ENCODE peak calls at places on chromosomes 12 and 14, in four cellular contexts. V is dorsolateral prefrontal cortex, N is fibroblast of mammary gland, M is esophagus squamous epithelium. A is an unnamed sample.
A peak's percentile ranks its signal among the peaks of the same experiment; 100 is the strongest.

GRCh38 chr12:124299628-124300388 is 4.9 kb downstream of the RFLNA start:
- DNase-seq in V (no peak), N (no peak), M (no peak), A (no peak)

GRCh38 chr14:50364792-50365191 is 31.9 kb downstream of the CDKL1 start:
- DNase-seq in M (no peak), N (no peak), V (no peak), A (no peak)

GRCh38 chr12:6367065-6367968 is 8.0 kb downstream of the SCNN1A start:
- DNase-seq in N (peak; percentile 51), V (no peak), M (no peak), A (no peak)

GRCh38 chr14:93234798-93235197 is 27.7 kb downstream of the UBR7 start:
- DNase-seq in N (peak; percentile 89), M (no peak), V (no peak), A (no peak)

GRCh38 chr12:1922985-1923384 is 4.5 kb upstream of the CACNA2D4 start:
- DNase-seq in N (no peak), M (no peak), V (peak; percentile 3), A (no peak)

GRCh38 chr12:108508243-108508642 is 6.8 kb upstream of the FICD start:
- DNase-seq in M (no peak), V (peak; percentile 52), N (peak; percentile 28), A (no peak)

GRCh38 chr12:21818627-21819026 is 44.1 kb upstream of the KCNJ8 start:
- DNase-seq in M (no peak), N (peak; percentile 72), V (no peak), A (no peak)

GRCh38 chr14:91119556-91120311 is 5.9 kb downstream of the DGLUCY start:
- DNase-seq in V (no peak), M (no peak), N (peak; percentile 91), A (no peak)

GRCh38 chr12:1799882-1800645 is 20.3 kb upstream of the LRTM2 start:
- DNase-seq in N (no peak), M (no peak), V (no peak), A (no peak)

GRCh38 chr12:12562016-12562483 is 613 bp downstream of the DUSP16 start:
- DNase-seq in V (no peak), N (no peak), M (no peak), A (no peak)

GRCh38 chr12:76670776-76671175 is 93.1 kb upstream of the ZDHHC17 start:
- DNase-seq in V (no peak), N (peak; percentile 37), M (no peak), A (no peak)

GRCh38 chr14:23941230-23941629 is 12.3 kb upstream of the DHRS4 start:
- DNase-seq in M (no peak), V (no peak), N (no peak), A (no peak)

GRCh38 chr12:130560321-130560720 is 155.8 kb downstream of the RIMBP2 start:
- DNase-seq in M (no peak), V (no peak), N (no peak), A (no peak)

GRCh38 chr12:107514887-107515445 is 170.6 kb upstream of the PWP1 start:
- DNase-seq in V (no peak), M (no peak), N (peak; percentile 96), A (no peak)

GRCh38 chr14:90450667-90451066 is 53.8 kb downstream of the CALM1 start:
- DNase-seq in N (no peak), V (no peak), M (no peak), A (no peak)

GRCh38 chr12:51980051-51980808 is 26.5 kb upstream of the TAMALIN start:
- DNase-seq in V (peak; percentile 73), N (peak; percentile 58), M (no peak), A (no peak)

GRCh38 chr12:50981319-50982239 is 29.2 kb downstream of the HIGD1C start:
- DNase-seq in V (no peak), N (no peak), M (no peak), A (no peak)

GRCh38 chr14:79721399-79722084 is 489.8 kb downstream of the DIO2 start:
- DNase-seq in V (no peak), N (no peak), M (no peak), A (no peak)

GRCh38 chr12:57166971-57167371 is 19.6 kb upstream of the LRP1-AS start:
- DNase-seq in M (no peak), V (no peak), N (peak; percentile 90), A (no peak)

GRCh38 chr12:356276-356988 is 32.7 kb downstream of the KDM5A start:
- DNase-seq in M (no peak), V (no peak), N (peak; percentile 47), A (no peak)

GRCh38 chr12:82756303-82756702 is 69.6 kb downstream of the TMTC2 start:
- DNase-seq in N (no peak), V (no peak), M (no peak), A (no peak)

GRCh38 chr14:104240426-104241157 is 102.2 kb downstream of the KIF26A start:
- DNase-seq in N (no peak), V (no peak), M (no peak), A (no peak)

GRCh38 chr12:113855998-113856397 is 110.1 kb downstream of the RBM19 start:
- DNase-seq in V (no peak), M (no peak), N (no peak), A (no peak)

GRCh38 chr12:3224530-3224903 is 147.3 kb downstream of the TSPAN9 start:
- DNase-seq in V (no peak), M (no peak), N (no peak), A (no peak)
- H3K4me3 ChIP-seq in V (no peak overlapping the region), M (no peak overlapping the region), N (no peak overlapping the region), A (no peak overlapping the region)

GRCh38 chr14:54877703-54878021 is 25.0 kb downstream of the GCH1 start:
- DNase-seq in M (no peak), V (no peak), N (no peak), A (no peak)

GRCh38 chr14:54881761-54882401 is 20.7 kb downstream of the GCH1 start:
- DNase-seq in M (no peak), N (peak; percentile 45), V (no peak), A (no peak)

GRCh38 chr14:54877015-54877702 is 25.5 kb downstream of the GCH1 start:
- DNase-seq in N (peak; percentile 17), M (no peak), V (no peak), A (no peak)

GRCh38 chr14:54882521-54882920 is 20.1 kb downstream of the GCH1 start:
- DNase-seq in V (no peak), M (no peak), N (no peak), A (no peak)

DNA sequence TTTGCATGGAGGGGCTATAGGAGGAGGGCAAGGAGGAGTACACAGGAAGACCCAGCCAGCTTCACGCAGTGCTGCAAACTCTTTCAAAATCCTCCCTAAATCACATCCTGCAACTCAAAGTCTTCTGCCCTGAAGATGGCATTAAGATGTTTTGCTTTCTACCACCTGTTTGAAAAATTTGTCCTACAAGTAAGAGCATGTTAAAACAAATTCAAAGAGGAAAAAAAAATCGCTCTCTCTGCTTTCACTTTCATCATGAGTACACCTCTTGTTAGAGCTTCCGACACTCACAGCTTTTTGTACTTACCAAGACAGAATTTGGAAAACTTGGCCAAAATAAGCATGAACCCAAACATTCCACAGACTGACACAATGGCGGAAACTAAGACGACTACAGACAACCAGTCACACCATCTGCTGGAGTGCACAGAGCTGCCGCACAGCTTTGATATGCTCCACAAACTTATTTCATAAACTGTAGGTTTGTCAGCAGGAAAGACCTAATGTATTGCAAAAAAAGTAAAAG is 21.3 kb downstream of the GCH1 start:
- DNase-seq in M (no peak), N (peak; percentile 56), V (no peak), A (no peak)
- H3K4me3 ChIP-seq in M (peak overlapping the region; percentile 63), N (peak overlapping the region; percentile 55), V (peak overlapping the region; percentile 49), A (peak overlapping the region; percentile 74)

DNA sequence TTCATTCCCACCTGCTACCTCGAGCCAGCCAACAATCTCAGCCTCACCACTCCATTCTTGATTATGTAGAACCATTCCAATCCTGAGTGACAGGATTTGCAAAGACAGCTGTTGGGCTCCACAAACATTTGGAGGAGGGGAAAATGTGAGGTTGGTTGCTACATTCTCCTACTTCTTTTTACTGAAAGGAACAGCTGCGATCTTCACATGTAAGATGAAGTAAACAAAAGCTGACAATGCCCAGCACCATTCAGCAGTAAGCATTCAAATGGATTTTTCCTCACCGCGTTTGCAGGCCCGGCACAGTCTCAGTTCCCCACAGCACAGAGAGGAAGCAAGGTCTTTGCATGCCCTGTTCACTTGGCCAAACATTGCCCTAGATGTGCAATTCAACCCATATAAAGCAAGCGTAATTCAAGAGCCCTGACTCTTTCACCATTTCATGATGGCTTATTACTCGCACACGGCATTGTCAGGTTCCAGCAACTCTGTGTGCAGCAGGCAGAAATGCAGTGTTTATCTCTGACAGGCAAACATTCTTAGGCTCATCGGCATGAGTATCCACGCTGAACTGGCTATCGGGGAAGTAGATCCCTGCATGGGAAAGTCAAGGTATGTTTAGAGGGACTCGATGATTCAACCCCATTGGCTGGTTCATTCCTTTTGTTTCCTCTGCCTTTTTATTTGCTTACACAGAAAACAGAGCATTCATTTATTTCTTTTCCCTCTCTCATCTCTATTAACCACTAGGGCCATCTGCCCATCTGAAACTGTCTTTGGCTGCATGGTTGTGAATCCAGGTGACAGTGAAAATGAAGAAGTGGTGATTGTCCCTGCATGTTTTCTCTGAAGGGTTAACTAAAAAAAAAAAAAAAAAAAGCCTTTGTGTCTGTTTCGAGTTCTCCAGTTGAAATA is 236.1 kb upstream of the PLEKHG7 start:
- DNase-seq in V (no peak), N (no peak), M (no peak), A (no peak)
- H3K4me3 ChIP-seq in V (peak overlapping the region; percentile 21), N (no peak overlapping the region), M (peak overlapping the region; percentile 20), A (no peak overlapping the region)

GRCh38 chr12:24718641-24719040 is 230.3 kb downstream of the BCAT1 start:
- DNase-seq in N (no peak), M (no peak), V (no peak), A (no peak)
- H3K4me3 ChIP-seq in N (no peak overlapping the region), M (no peak overlapping the region), V (no peak overlapping the region), A (no peak overlapping the region)

A was measured in thoracic aorta.